ENCODE peak calls at places on chromosomes 4 and X, in ten cellular contexts. G is B cell; F is EL; H is T-helper 2 cell; Z is fibroblast of the aortic adventitia; Q is WTC11; T is stimulated activated CD4-positive, alpha-beta T cell treated with anti-CD3 and anti-CD28 coated beads, Interleukin-12 subunit alpha, Interleukin-12 subunit beta, amount 100 ng/mL, for 4 hours; A is activated CD4-positive, alpha-beta T cell treated with anti-CD3 and anti-CD28 coated beads, Interleukin-2, amount 50 U/mL, for 1 hour; Y is MV-4-11; C is A549. D is an unnamed sample.

GRCh38 chr4:104286867-104287266 is 207.8 kb downstream of the CXXC4 start:
- DNase-seq in H (no peak), A (no peak), F (no peak), G (no peak), T (no peak), Z (no peak), C (no peak), Y (no peak), Q (no peak), D (no peak)

GRCh38 chr4:109921384-109921808 is 8.7 kb downstream of the EGF start:
- DNase-seq in G (no peak), C (peak), F (peak), Y (no peak), T (no peak), Z (peak), H (no peak), A (no peak), Q (no peak), D (no peak)

GRCh38 chr4:145776208-145776607 is 96.3 kb downstream of the C4orf51 start:
- DNase-seq in Z (no peak), G (no peak), C (no peak), T (no peak), A (no peak), F (no peak), H (no peak), Y (no peak), Q (no peak), D (no peak)

GRCh38 chrX:107672955-107673378 is 44.7 kb downstream of the PRPS1 start:
- DNase-seq in T (peak), A (peak), H (peak), F (peak), Y (peak), G (peak), C (peak), Z (peak), Q (peak), D (peak)

GRCh38 chr4:113636877-113637276 is 124.7 kb downstream of the CAMK2D start:
- DNase-seq in T (no peak), F (peak), A (peak), H (peak), C (no peak), Y (peak), Q (no peak), G (peak), Z (peak), D (no peak)

GRCh38 chrX:397575-397974 is 10.9 kb upstream of the PPP2R3B start:
- DNase-seq in F (peak), C (no peak), T (no peak), Y (no peak), A (no peak), Q (no peak), Z (peak), H (no peak), G (no peak), D (no peak)

GRCh38 chr4:26803462-26803861 is 57.2 kb upstream of the STIM2 start:
- DNase-seq in A (no peak), H (no peak), T (no peak), F (no peak), Q (no peak), Y (peak), C (no peak), Z (no peak), G (no peak), D (no peak)

GRCh38 chr4:55297346-55297745 is 48.7 kb upstream of the SRD5A3 start:
- DNase-seq in T (no peak), A (no peak), F (no peak), Z (no peak), H (no peak), Q (no peak), G (no peak), Y (no peak), C (no peak), D (no peak)

GRCh38 chr4:137861682-137862081 is 329.4 kb upstream of the PCDH18 start:
- DNase-seq in H (no peak), Y (no peak), A (no peak), F (peak), Z (peak), Q (no peak), G (no peak), C (no peak), T (no peak), D (no peak)

GRCh38 chrX:14359727-14360126 is 169.6 kb upstream of the GLRA2 start:
- DNase-seq in T (no peak), Z (no peak), C (no peak), A (no peak), F (no peak), Q (no peak), H (no peak), Y (no peak), G (no peak), D (no peak)

GRCh38 chrX:53445977-53446376 is 11.8 kb upstream of the HSD17B10 start:
- DNase-seq in H (peak), Y (peak), F (peak), T (peak), G (peak), A (peak), C (peak), Z (peak), Q (peak), D (no peak)

GRCh38 chrX:65601126-65601525 is 66.3 kb upstream of the MSN start:
- DNase-seq in C (no peak), T (no peak), H (no peak), Y (no peak), G (no peak), F (no peak), Z (no peak), Q (no peak), A (no peak), D (no peak)

GRCh38 chr4:130424211-130424610 is 1328.3 kb downstream of the C4orf33 start:
- DNase-seq in T (no peak), G (no peak), Z (no peak), F (no peak), A (no peak), H (no peak), Q (no peak), C (no peak), Y (no peak), D (no peak)

GRCh38 chrX:119916310-119916709 is 20.6 kb downstream of the AKAP14 start:
- DNase-seq in Q (no peak), A (no peak), T (no peak), G (no peak), C (no peak), H (no peak), Y (no peak), F (no peak), Z (no peak), D (no peak)

GRCh38 chr4:87555751-87556619 is 26.8 kb upstream of the SPARCL1 start:
- DNase-seq in Q (no peak), G (no peak), Z (peak), C (peak), Y (peak), A (no peak), H (no peak), T (no peak), F (peak), D (no peak)

GRCh38 chr4:107658400-107659326 is 61.4 kb downstream of the PAPSS1 start:
- DNase-seq in T (no peak), F (no peak), C (no peak), G (no peak), Y (peak), Z (no peak), A (no peak), Q (no peak), H (no peak), D (no peak)

GRCh38 chr4:55366621-55367020 is 20.6 kb downstream of the SRD5A3 start:
- DNase-seq in F (no peak), Z (no peak), H (no peak), C (no peak), A (no peak), T (no peak), Y (no peak), Q (no peak), G (no peak), D (no peak)

GRCh38 chr4:166078956-166079355 is 205.9 kb downstream of the TLL1 start:
- DNase-seq in T (no peak), G (no peak), H (no peak), C (no peak), Q (no peak), A (no peak), Z (peak), F (peak), Y (no peak), D (no peak)

GRCh38 chrX:102712216-102712966 is at the start of gene GPRASP2:
- DNase-seq in Z (peak), G (peak), C (no peak), F (peak), Y (no peak), T (no peak), H (no peak), A (no peak), Q (peak), D (peak)

GRCh38 chr4:176377705-176378302 is 58.0 kb downstream of the SPCS3 start:
- DNase-seq in A (no peak), T (no peak), C (no peak), Y (no peak), H (no peak), Z (peak), F (peak), Q (no peak), G (no peak), D (no peak)

GRCh38 chrX:100995469-100995868 is 26.0 kb downstream of the ARL13A start:
- DNase-seq in H (no peak), Z (peak), G (no peak), Y (no peak), T (no peak), A (no peak), Q (no peak), C (no peak), F (peak), D (no peak)

GRCh38 chr4:57043304-57044251 is 64.9 kb downstream of the POLR2B start:
- DNase-seq in T (no peak), G (no peak), Z (peak), C (no peak), F (peak), Y (no peak), Q (no peak), H (no peak), A (no peak), D (no peak)

GRCh38 chrX:40201486-40201885 is 103.7 kb upstream of the BCOR start:
- DNase-seq in Z (no peak), T (no peak), Y (peak), C (no peak), F (no peak), Q (no peak), A (no peak), H (no peak), G (peak), D (no peak)

GRCh38 chr4:77308843-77309242 is 151.8 kb downstream of the CCNG2 start:
- DNase-seq in A (no peak), Y (peak), Q (no peak), H (no peak), G (peak), T (no peak), Z (peak), F (peak), C (peak), D (no peak)

GRCh38 chr4:111268769-111269414 is 646.0 kb upstream of the PITX2 start:
- DNase-seq in H (no peak), Y (peak), C (no peak), A (no peak), Q (no peak), Z (peak), T (no peak), F (peak), G (no peak), D (no peak)

D was measured in T-helper 22 cell.